ENCODE peak calls at places on chromosomes 13 and 19, in eight cellular contexts. I, D, F, L, J, K, P and Z are unnamed samples.

GRCh38 chr13:48930933-48931332 is 44.8 kb upstream of the FNDC3A start:
- DNase-seq in L (no peak), I (no peak), K (no peak), F (no peak), P (no peak), D (no peak), J (no peak), Z (no peak)

GRCh38 chr13:85549819-85550218 is 249.4 kb downstream of the SLITRK6 start:
- DNase-seq in I (no peak), P (no peak), J (no peak), F (no peak), K (no peak), L (no peak), D (no peak), Z (peak; percentile 51)

GRCh38 chr13:40611004-40611403 is 55.4 kb downstream of the FOXO1 start:
- DNase-seq in D (no peak), L (no peak), J (no peak), P (no peak), F (no peak), I (no peak), K (no peak), Z (no peak)

GRCh38 chr13:112995395-112996091 is 26.5 kb downstream of the MCF2L start:
- DNase-seq in I (no peak), J (no peak), D (no peak), L (no peak), P (no peak), F (no peak), K (no peak), Z (no peak)

GRCh38 chr13:81171065-81171647 is 830.2 kb upstream of the SPRY2 start:
- DNase-seq in K (no peak), F (no peak), D (peak; percentile 24), L (no peak), P (no peak), J (no peak), I (no peak), Z (no peak)

GRCh38 chr13:39397221-39397620 is 205.8 kb downstream of the LHFPL6 start:
- DNase-seq in K (no peak), F (no peak), P (no peak), L (no peak), D (no peak), I (no peak), J (no peak), Z (no peak)

GRCh38 chr13:68676513-68677115 is 1431.0 kb upstream of the ATXN8OS start:
- DNase-seq in F (no peak), I (no peak), P (no peak), J (no peak), K (no peak), D (no peak), L (no peak), Z (no peak)

GRCh38 chr13:99228737-99229691 is 28.4 kb downstream of the UBAC2 start:
- DNase-seq in D (peak; percentile 84), J (no peak), K (no peak), L (no peak), I (no peak), P (no peak), F (no peak), Z (peak; percentile 73)

GRCh38 chr19:14795078-14795721 is 16.8 kb upstream of the ADGRE2 start:
- DNase-seq in L (no peak), P (no peak), F (no peak), I (no peak), K (no peak), D (no peak), J (no peak), Z (peak; percentile 99)

GRCh38 chr19:6678690-6679109 is 8.7 kb upstream of the TNFSF14 start:
- DNase-seq in K (no peak), F (no peak), L (no peak), P (no peak), J (no peak), I (no peak), D (peak; percentile 78), Z (no peak)

GRCh38 chr19:14561832-14562351 is 10.0 kb downstream of the NDUFB7 start:
- DNase-seq in I (no peak), J (no peak), D (no peak), L (peak; percentile 38), P (no peak), F (peak; percentile 58), K (peak; percentile 45), Z (no peak)

GRCh38 chr13:30872685-30873443 is 33.2 kb upstream of the MEDAG start:
- DNase-seq in K (peak; percentile 39), D (peak; percentile 95), I (no peak), L (no peak), F (no peak), P (no peak), J (no peak), Z (no peak)

GRCh38 chr19:17737690-17738153 is 13.6 kb upstream of the FCHO1 start:
- DNase-seq in K (no peak), F (no peak), I (no peak), P (no peak), J (no peak), D (no peak), L (no peak), Z (no peak)

GRCh38 chr13:45299194-45299593 is 41.8 kb downstream of the TPT1 start:
- DNase-seq in D (no peak), F (no peak), L (no peak), J (no peak), P (no peak), K (no peak), I (no peak), Z (no peak)

GRCh38 chr13:61255035-61255796 is 160.4 kb downstream of the PCDH20 start:
- DNase-seq in I (no peak), D (no peak), K (no peak), J (peak; percentile 50), P (no peak), L (no peak), F (no peak), Z (no peak)

GRCh38 chr13:66362485-66362884 is 867.7 kb downstream of the PCDH9 start:
- DNase-seq in L (no peak), F (no peak), K (no peak), I (no peak), D (no peak), P (no peak), J (no peak), Z (no peak)

GRCh38 chr13:22080832-22081231 is 410.0 kb downstream of the FGF9 start:
- DNase-seq in J (no peak), F (no peak), I (no peak), L (no peak), D (no peak), K (no peak), P (no peak), Z (no peak)

GRCh38 chr13:98961204-98962105 is 16.4 kb downstream of the DOCK9 start:
- DNase-seq in F (no peak), D (peak; percentile 22), L (no peak), J (no peak), I (no peak), P (no peak), K (no peak), Z (no peak)

DNA sequence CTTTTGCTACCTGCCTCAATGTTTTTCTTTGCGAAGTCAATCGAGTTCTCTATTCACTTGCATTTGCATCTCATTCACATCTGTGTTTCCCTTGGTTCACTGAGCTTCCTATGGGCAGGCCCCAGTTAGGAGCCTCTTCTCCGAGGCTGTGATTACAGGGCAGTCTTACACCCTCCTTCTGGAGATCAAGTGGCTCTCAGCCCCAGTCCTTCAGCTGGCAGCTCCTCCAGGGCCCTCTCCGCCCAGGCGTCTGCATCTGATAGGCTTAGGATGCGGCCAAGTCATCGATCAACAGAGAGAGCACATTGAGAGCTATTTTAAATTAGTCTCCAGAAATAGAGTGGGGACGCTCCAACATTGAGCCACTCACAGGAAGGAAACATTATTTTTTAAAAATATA is 44.2 kb downstream of the MBNL2 start:
- DNase-seq in L (no peak), P (no peak), K (no peak), I (no peak), F (no peak), D (no peak), J (no peak), Z (no peak)
- H3K4me3 ChIP-seq in L (no peak overlapping the region), P (no peak overlapping the region), K (no peak overlapping the region), I (no peak overlapping the region), F (no peak overlapping the region), D (no peak overlapping the region), J (no peak overlapping the region), Z (no peak overlapping the region)

GRCh38 chr13:32390048-32390447 is 37.9 kb downstream of the N4BP2L1 start:
- DNase-seq in I (no peak), D (no peak), P (no peak), L (no peak), K (no peak), F (no peak), J (no peak), Z (no peak)

GRCh38 chr13:32390484-32390883 is 37.4 kb downstream of the N4BP2L1 start:
- DNase-seq in F (no peak), I (no peak), P (no peak), D (no peak), K (no peak), J (no peak), L (no peak), Z (no peak)

GRCh38 chr13:32385369-32385768 is 42.6 kb downstream of the N4BP2L1 start:
- DNase-seq in F (no peak), K (no peak), J (no peak), L (no peak), D (no peak), I (no peak), P (no peak), Z (no peak)

GRCh38 chr13:32391101-32391620 is 36.8 kb downstream of the N4BP2L1 start:
- DNase-seq in P (no peak), K (no peak), D (no peak), I (no peak), J (no peak), L (no peak), F (no peak), Z (no peak)
- H3K4me3 ChIP-seq in P (no peak overlapping the region), K (no peak overlapping the region), D (no peak overlapping the region), I (no peak overlapping the region), J (no peak overlapping the region), L (no peak overlapping the region), F (no peak overlapping the region), Z (no peak overlapping the region)

GRCh38 chr19:55080121-55080914 is 4.6 kb downstream of the EPS8L1 start:
- DNase-seq in I (peak; percentile 82), L (peak; percentile 55), J (peak; percentile 94), D (peak; percentile 78), P (peak; percentile 77), F (no peak), K (peak; percentile 56), Z (peak; percentile 56)
- H3K4me3 ChIP-seq in I (peak overlapping the region; percentile 43), L (peak overlapping the region; percentile 33), J (peak overlapping the region; percentile 52), D (peak overlapping the region; percentile 41), P (peak overlapping the region; percentile 59), F (no peak overlapping the region), K (peak overlapping the region; percentile 55), Z (peak overlapping the region; percentile 92)

DNA sequence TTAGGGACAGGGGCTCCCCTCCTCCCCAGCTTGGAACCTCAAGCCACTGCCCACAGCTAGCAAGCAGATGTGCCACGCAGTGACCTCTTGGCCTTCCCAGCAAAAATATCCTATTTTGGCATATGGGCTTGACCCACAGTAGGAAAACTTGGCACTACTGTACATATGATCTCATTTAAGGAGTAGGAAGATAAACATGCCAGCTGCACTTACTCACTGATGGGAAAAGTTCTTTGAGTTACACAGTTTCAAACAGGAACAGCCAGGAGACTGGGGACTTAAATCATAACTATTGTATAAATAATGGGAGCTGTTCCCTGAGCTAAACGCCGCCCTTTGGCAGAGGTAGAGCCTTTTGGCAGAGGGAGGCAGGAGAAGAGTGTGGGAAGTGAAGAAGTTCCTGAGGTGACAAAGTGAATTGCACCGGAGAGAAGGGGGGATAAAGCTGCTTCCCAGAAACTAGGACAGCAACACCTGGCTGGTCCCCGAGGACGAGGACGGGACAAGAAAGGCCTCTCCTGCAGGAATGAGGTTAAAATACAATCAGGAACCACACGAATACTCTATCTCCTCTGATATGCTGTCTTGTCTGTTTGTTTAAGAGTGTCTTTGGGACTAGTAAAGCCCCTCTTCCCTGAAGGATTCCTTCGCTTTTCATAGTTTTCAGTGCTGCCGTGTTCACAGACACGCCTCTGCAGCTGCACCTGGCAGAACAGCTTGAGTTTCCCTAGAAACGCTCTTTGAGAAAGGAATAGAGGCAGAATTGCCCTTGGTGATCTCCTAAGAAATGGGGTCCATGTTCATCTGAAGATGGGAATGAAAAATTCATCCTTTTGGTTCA is 5.9 kb downstream of the SACS start:
- DNase-seq in P (no peak), F (peak; percentile 70), J (peak; percentile 35), I (peak; percentile 26), D (peak; percentile 91), K (peak; percentile 13), L (peak; percentile 70), Z (no peak)
- H3K4me3 ChIP-seq in P (peak overlapping the region; percentile 28), F (no peak overlapping the region), J (no peak overlapping the region), I (peak overlapping the region; percentile 16), D (peak overlapping the region; percentile 37), K (peak overlapping the region; percentile 11), L (no peak overlapping the region), Z (no peak overlapping the region)